ENCODE peak calls at places on chromosomes 2 and 18, in eight cellular contexts. P, W, G, N, Z, S, Q and B are unnamed samples.

GRCh38 chr18:57809190-57809589 is 6.1 kb upstream of the ATP8B1 start:
- DNase-seq in P (no peak), W (no peak), G (no peak), N (no peak), Z (no peak), S (no peak), Q (no peak), B (no peak)

GRCh38 chr2:233244818-233245217 is 6.7 kb upstream of the ATG16L1 start:
- DNase-seq in P (no peak), W (no peak), G (peak; percentile 50), N (no peak), Z (no peak), S (peak; percentile 87), Q (peak; percentile 43), B (no peak)

GRCh38 chr2:47269316-47270232 is 114.5 kb upstream of the STPG4 start:
- DNase-seq in P (peak; percentile 36), W (peak; percentile 72), G (peak; percentile 99), N (no peak), Z (peak; percentile 84), S (peak; percentile 99), Q (peak; percentile 87), B (no peak)

GRCh38 chr2:174014699-174015070 is 49.5 kb upstream of the SP3 start:
- DNase-seq in P (no peak), W (no peak), G (peak; percentile 32), N (no peak), Z (no peak), S (no peak), Q (no peak), B (no peak)

GRCh38 chr2:128273469-128274081 is 45.1 kb downstream of the HS6ST1 start:
- DNase-seq in P (no peak), W (no peak), G (no peak), N (no peak), Z (no peak), S (no peak), Q (no peak), B (no peak)

GRCh38 chr18:78903436-78904178 is 76.0 kb upstream of the SALL3 start:
- DNase-seq in P (no peak), W (no peak), G (no peak), N (no peak), Z (no peak), S (no peak), Q (no peak), B (no peak)

GRCh38 chr18:67742954-67743353 is 226.4 kb upstream of the DSEL start:
- DNase-seq in P (no peak), W (no peak), G (no peak), N (no peak), Z (no peak), S (no peak), Q (no peak), B (no peak)

GRCh38 chr2:8337321-8337720 is 344.5 kb upstream of the ID2 start:
- DNase-seq in P (no peak), W (no peak), G (no peak), N (no peak), Z (no peak), S (no peak), Q (no peak), B (no peak)

GRCh38 chr2:176415946-176416499 is 146.8 kb downstream of the MTX2 start:
- DNase-seq in P (no peak), W (peak; percentile 1), G (no peak), N (no peak), Z (no peak), S (peak; percentile 1), Q (no peak), B (no peak)

GRCh38 chr18:56488739-56489138 is 149.7 kb downstream of the TXNL1 start:
- DNase-seq in P (no peak), W (no peak), G (no peak), N (no peak), Z (no peak), S (no peak), Q (no peak), B (no peak)

GRCh38 chr2:231321556-231322334 is 73.8 kb upstream of the B3GNT7 start:
- DNase-seq in P (peak; percentile 31), W (no peak), G (no peak), N (no peak), Z (no peak), S (no peak), Q (no peak), B (no peak)

GRCh38 chr2:159879061-159879604 is 81.1 kb upstream of the CD302 start:
- DNase-seq in P (no peak), W (no peak), G (peak; percentile 73), N (no peak), Z (no peak), S (peak; percentile 41), Q (no peak), B (peak; percentile 37)

GRCh38 chr2:164068063-164068462 is 332.3 kb upstream of the FIGN start:
- DNase-seq in P (no peak), W (no peak), G (peak; percentile 4), N (no peak), Z (no peak), S (no peak), Q (no peak), B (no peak)

GRCh38 chr2:98608118-98608961 is at the start of the genes COA5 and UNC50:
- DNase-seq in P (peak; percentile 72), W (peak; percentile 96), G (peak; percentile 96), N (peak; percentile 89), Z (peak; percentile 90), S (peak; percentile 87), Q (peak; percentile 91), B (peak; percentile 86)

GRCh38 chr18:24362757-24363156 is 34.9 kb downstream of the OSBPL1A start:
- DNase-seq in P (no peak), W (no peak), G (no peak), N (no peak), Z (no peak), S (peak; percentile 67), Q (peak; percentile 52), B (no peak)

GRCh38 chr2:127140543-127140942 is 33.6 kb upstream of the BIN1 start:
- DNase-seq in P (no peak), W (no peak), G (no peak), N (no peak), Z (no peak), S (no peak), Q (no peak), B (no peak)

GRCh38 chr2:227324671-227325055 is 388 bp upstream of the MFF start:
- DNase-seq in P (peak; percentile 13), W (no peak), G (no peak), N (peak; percentile 30), Z (peak; percentile 31), S (no peak), Q (peak; percentile 14), B (peak; percentile 8)

GRCh38 chr2:17753803-17754663 is at the start of the genes GEN1 and SMC6:
- DNase-seq in P (peak; percentile 75), W (peak; percentile 96), G (peak; percentile 94), N (peak; percentile 85), Z (peak; percentile 94), S (peak; percentile 86), Q (peak; percentile 87), B (peak; percentile 87)

GRCh38 chr2:17749753-17750438 is 3.7 kb downstream of the SMC6 start:
- DNase-seq in P (no peak), W (no peak), G (no peak), N (no peak), Z (no peak), S (no peak), Q (no peak), B (no peak)

GRCh38 chr2:17754773-17755425 is 961 bp downstream of the GEN1 start:
- DNase-seq in P (no peak), W (no peak), G (peak; percentile 45), N (no peak), Z (no peak), S (peak; percentile 12), Q (no peak), B (no peak)

GRCh38 chr2:17752892-17753802 is 463 bp downstream of the SMC6 start:
- DNase-seq in P (no peak), W (peak; percentile 81), G (peak; percentile 64), N (peak; percentile 30), Z (peak; percentile 57), S (peak; percentile 60), Q (peak; percentile 57), B (no peak)

GRCh38 chr2:17752281-17752680 is 1.3 kb downstream of the SMC6 start:
- DNase-seq in P (no peak), W (no peak), G (no peak), N (no peak), Z (no peak), S (no peak), Q (no peak), B (no peak)
- H3K4me1 ChIP-seq in P (peaks cover 8% of the 10 kb centered on the region), W (peaks cover 15% of the 10 kb centered on the region), G (peaks cover 37% of the 10 kb centered on the region), N (no peaks in the 10 kb centered on the region), Z (no peaks in the 10 kb centered on the region), S (peaks cover 31% of the 10 kb centered on the region), Q (peaks cover 28% of the 10 kb centered on the region), B (peaks cover 4% of the 10 kb centered on the region)

DNA sequence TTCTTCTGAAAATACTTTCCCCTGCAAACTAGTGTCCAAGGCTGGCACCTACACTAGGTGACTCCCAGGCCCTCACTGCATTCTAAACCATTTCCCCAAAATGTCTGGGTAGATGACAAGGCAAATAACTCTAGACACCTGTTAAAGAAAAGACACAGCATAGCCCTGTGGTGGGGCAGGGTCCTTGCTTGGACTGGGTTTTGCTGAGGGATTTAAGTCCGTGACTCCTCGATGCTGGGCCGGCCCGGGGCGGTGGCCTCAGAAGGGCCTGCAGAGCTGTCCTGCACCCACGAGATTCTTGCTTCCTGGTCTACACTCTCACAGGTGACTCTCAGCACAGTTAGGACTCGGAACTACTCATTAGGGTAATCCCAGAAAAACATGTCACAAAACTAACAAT is 55.2 kb downstream of the MBP start:
- DNase-seq in P (no peak), W (no peak), G (no peak), N (no peak), Z (no peak), S (no peak), Q (no peak), B (no peak)
- H3K4me1 ChIP-seq in P (no peaks in the 10 kb centered on the region), W (no peaks in the 10 kb centered on the region), G (peaks cover 12% of the 10 kb centered on the region), N (peaks cover 6% of the 10 kb centered on the region), Z (no peaks in the 10 kb centered on the region), S (peaks cover 18% of the 10 kb centered on the region), Q (peaks cover 17% of the 10 kb centered on the region), B (no peaks in the 10 kb centered on the region)

GRCh38 chr2:70301344-70302194 is at the start of gene FAM136A:
- DNase-seq in P (peak; percentile 62), W (peak; percentile 95), G (peak; percentile 91), N (peak; percentile 83), Z (peak; percentile 86), S (peak; percentile 86), Q (peak; percentile 89), B (peak; percentile 81)
- H3K4me1 ChIP-seq in P (peaks cover 8% of the 10 kb centered on the region), W (peaks cover 5% of the 10 kb centered on the region), G (peaks cover 4% of the 10 kb centered on the region), N (no peaks in the 10 kb centered on the region), Z (peaks cover 4% of the 10 kb centered on the region), S (peaks cover 7% of the 10 kb centered on the region), Q (no peaks in the 10 kb centered on the region), B (peaks cover 2% of the 10 kb centered on the region)

GRCh38 chr2:144430722-144431163 is 89.2 kb downstream of the ZEB2 start:
- DNase-seq in P (no peak), W (peak; percentile 60), G (peak; percentile 61), N (no peak), Z (no peak), S (no peak), Q (no peak), B (peak; percentile 61)
- H3K4me1 ChIP-seq in P (peaks cover 45% of the 10 kb centered on the region), W (peaks cover 9% of the 10 kb centered on the region), G (peaks cover 29% of the 10 kb centered on the region), N (peaks cover 5% of the 10 kb centered on the region), Z (no peaks in the 10 kb centered on the region), S (peaks cover 13% of the 10 kb centered on the region), Q (no peaks in the 10 kb centered on the region), B (peaks cover 11% of the 10 kb centered on the region)